ENCODE peak calls at places on chromosomes 3 and 15, in seven cellular contexts. K, M, I, U, O, E and D are unnamed samples.

GRCh38 chr15:41966920-41967465 is 5.4 kb downstream of the EHD4 start:
- DNase-seq in K (no peak), M (no peak), I (no peak), U (no peak), O (no peak), E (peak), D (no peak)

GRCh38 chr3:11534011-11534782 is 109.5 kb downstream of the VGLL4 start:
- DNase-seq in K (no peak), M (peak), I (no peak), U (no peak), O (no peak), E (peak), D (no peak)

GRCh38 chr3:134576426-134576825 is 74.4 kb downstream of the KY start:
- DNase-seq in K (no peak), M (no peak), I (no peak), U (no peak), O (no peak), E (no peak), D (no peak)

GRCh38 chr15:75043509-75044257 is 20.3 kb downstream of the PPCDC start:
- DNase-seq in K (peak), M (peak), I (peak), U (peak), O (peak), E (peak), D (peak)

GRCh38 chr15:46996331-46996730 is 721.0 kb upstream of the SEMA6D start:
- DNase-seq in K (no peak), M (no peak), I (no peak), U (no peak), O (no peak), E (no peak), D (no peak)

GRCh38 chr15:81189583-81190283 is 6.9 kb upstream of the IL16 start:
- DNase-seq in K (peak), M (peak), I (peak), U (peak), O (peak), E (peak), D (no peak)

GRCh38 chr3:123843668-123844067 is 40.5 kb downstream of the MYLK start:
- DNase-seq in K (no peak), M (no peak), I (no peak), U (peak), O (peak), E (no peak), D (no peak)

GRCh38 chr15:89998141-89998661 is 2.9 kb upstream of the ZNF710 start:
- DNase-seq in K (no peak), M (no peak), I (no peak), U (peak), O (peak), E (no peak), D (no peak)

GRCh38 chr15:72382146-72382545 is 6.3 kb upstream of the HEXA start:
- DNase-seq in K (no peak), M (no peak), I (no peak), U (peak), O (peak), E (no peak), D (no peak)

GRCh38 chr3:114632757-114633424 is 339.1 kb downstream of the TIGIT start:
- DNase-seq in K (no peak), M (no peak), I (no peak), U (no peak), O (no peak), E (no peak), D (no peak)

GRCh38 chr15:79973445-79974180 is 2.6 kb upstream of the BCL2A1 start:
- DNase-seq in K (no peak), M (no peak), I (no peak), U (no peak), O (no peak), E (no peak), D (no peak)

GRCh38 chr15:75206803-75207617 is 5.3 kb downstream of the C15orf39 start:
- DNase-seq in K (peak), M (no peak), I (peak), U (no peak), O (no peak), E (no peak), D (no peak)

GRCh38 chr15:42650208-42651066 is 75.0 kb downstream of the STARD9 start:
- DNase-seq in K (peak), M (peak), I (no peak), U (peak), O (peak), E (peak), D (no peak)

GRCh38 chr15:57784081-57784488 is 77.6 kb downstream of the POLR2M start:
- DNase-seq in K (peak), M (no peak), I (no peak), U (peak), O (peak), E (peak), D (no peak)

GRCh38 chr15:59994855-59995557 is 9.1 kb upstream of the FOXB1 start:
- DNase-seq in K (no peak), M (no peak), I (no peak), U (no peak), O (no peak), E (no peak), D (no peak)

GRCh38 chr15:62060116-62060895 is at the start of gene VPS13C:
- DNase-seq in K (peak), M (peak), I (peak), U (peak), O (peak), E (peak), D (peak)

GRCh38 chr3:141240290-141241247 is 8.9 kb downstream of the PXYLP1 start:
- DNase-seq in K (no peak), M (no peak), I (no peak), U (peak), O (peak), E (no peak), D (no peak)

GRCh38 chr15:101017935-101018849 is 99.0 kb downstream of the LRRK1 start:
- DNase-seq in K (no peak), M (no peak), I (no peak), U (peak), O (peak), E (no peak), D (no peak)

GRCh38 chr15:39131605-39132004 is 449.3 kb upstream of the THBS1 start:
- DNase-seq in K (no peak), M (no peak), I (no peak), U (no peak), O (no peak), E (no peak), D (no peak)

GRCh38 chr3:99843590-99844260 is 26.1 kb downstream of the CMSS1 start:
- DNase-seq in K (no peak), M (peak), I (no peak), U (no peak), O (no peak), E (no peak), D (no peak)

GRCh38 chr3:99845999-99846398 is 28.3 kb downstream of the CMSS1 start:
- DNase-seq in K (no peak), M (no peak), I (no peak), U (no peak), O (no peak), E (no peak), D (no peak)

GRCh38 chr3:99839613-99840012 is 22.0 kb downstream of the CMSS1 start:
- DNase-seq in K (no peak), M (no peak), I (no peak), U (no peak), O (no peak), E (no peak), D (no peak)

GRCh38 chr3:99845335-99845734 is 27.7 kb downstream of the CMSS1 start:
- DNase-seq in K (no peak), M (no peak), I (no peak), U (no peak), O (no peak), E (no peak), D (no peak)

GRCh38 chr3:99842826-99843589 is 25.3 kb downstream of the CMSS1 start:
- DNase-seq in K (no peak), M (no peak), I (no peak), U (peak), O (peak), E (no peak), D (no peak)
- TF ChIP-seq CTCF in K (peak), M (peak), I (peak), U (peak), O (peak), E (peak), D (peak)

GRCh38 chr15:76964157-76964556 is 30.8 kb upstream of the PSTPIP1 start:
- DNase-seq in K (no peak), M (no peak), I (no peak), U (peak), O (peak), E (no peak), D (no peak)

GRCh38 chr15:76961277-76962010 is 29.9 kb downstream of the RCN2 start:
- DNase-seq in K (no peak), M (no peak), I (no peak), U (no peak), O (peak), E (no peak), D (no peak)

GRCh38 chr15:76967067-76967466 is 27.9 kb upstream of the PSTPIP1 start:
- DNase-seq in K (no peak), M (no peak), I (no peak), U (no peak), O (no peak), E (no peak), D (no peak)

GRCh38 chr15:76963596-76963995 is 31.3 kb upstream of the PSTPIP1 start:
- DNase-seq in K (no peak), M (no peak), I (no peak), U (no peak), O (no peak), E (no peak), D (no peak)

GRCh38 chr15:76962337-76963013 is 30.9 kb downstream of the RCN2 start:
- DNase-seq in K (no peak), M (no peak), I (no peak), U (no peak), O (no peak), E (no peak), D (no peak)
- TF ChIP-seq CTCF in K (no peak), M (no peak), I (no peak), U (no peak), O (no peak), E (no peak), D (no peak)

DNA sequence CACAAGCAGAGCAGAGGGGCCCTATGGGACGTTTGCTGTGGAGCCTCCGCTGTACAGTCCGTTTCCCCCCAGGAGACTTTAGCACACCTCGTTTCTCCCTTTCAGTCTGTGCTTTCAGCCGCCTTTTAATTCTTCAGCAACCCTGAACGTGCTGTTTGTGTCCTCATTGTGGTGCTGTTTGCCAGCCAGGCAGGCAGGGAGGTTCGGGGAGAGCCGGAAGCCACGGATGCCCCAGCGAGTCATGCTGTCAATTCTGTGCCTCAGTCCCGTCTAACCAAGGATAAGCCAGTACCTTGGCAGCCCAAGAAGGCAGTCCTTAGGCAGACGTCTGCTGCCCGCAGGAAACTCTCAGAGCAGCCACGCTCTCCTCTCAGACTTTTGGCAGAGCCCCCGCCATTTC is 158.7 kb downstream of the UACA start:
- DNase-seq in K (no peak), M (peak), I (no peak), U (peak), O (peak), E (no peak), D (no peak)
- TF ChIP-seq CTCF in K (no peak), M (no peak), I (no peak), U (peak), O (peak), E (no peak), D (peak)

GRCh38 chr15:68209735-68210408 is 4.7 kb upstream of the CALML4 start:
- DNase-seq in K (no peak), M (no peak), I (no peak), U (no peak), O (no peak), E (no peak), D (no peak)

GRCh38 chr15:68211656-68212320 is 6.7 kb upstream of the CALML4 start:
- DNase-seq in K (no peak), M (no peak), I (no peak), U (no peak), O (no peak), E (no peak), D (no peak)

GRCh38 chr15:68210409-68210756 is 5.3 kb upstream of the CALML4 start:
- DNase-seq in K (no peak), M (no peak), I (no peak), U (no peak), O (no peak), E (no peak), D (no peak)

GRCh38 chr15:68209272-68209671 is 4.1 kb upstream of the CALML4 start:
- DNase-seq in K (no peak), M (no peak), I (no peak), U (no peak), O (no peak), E (no peak), D (no peak)

DNA sequence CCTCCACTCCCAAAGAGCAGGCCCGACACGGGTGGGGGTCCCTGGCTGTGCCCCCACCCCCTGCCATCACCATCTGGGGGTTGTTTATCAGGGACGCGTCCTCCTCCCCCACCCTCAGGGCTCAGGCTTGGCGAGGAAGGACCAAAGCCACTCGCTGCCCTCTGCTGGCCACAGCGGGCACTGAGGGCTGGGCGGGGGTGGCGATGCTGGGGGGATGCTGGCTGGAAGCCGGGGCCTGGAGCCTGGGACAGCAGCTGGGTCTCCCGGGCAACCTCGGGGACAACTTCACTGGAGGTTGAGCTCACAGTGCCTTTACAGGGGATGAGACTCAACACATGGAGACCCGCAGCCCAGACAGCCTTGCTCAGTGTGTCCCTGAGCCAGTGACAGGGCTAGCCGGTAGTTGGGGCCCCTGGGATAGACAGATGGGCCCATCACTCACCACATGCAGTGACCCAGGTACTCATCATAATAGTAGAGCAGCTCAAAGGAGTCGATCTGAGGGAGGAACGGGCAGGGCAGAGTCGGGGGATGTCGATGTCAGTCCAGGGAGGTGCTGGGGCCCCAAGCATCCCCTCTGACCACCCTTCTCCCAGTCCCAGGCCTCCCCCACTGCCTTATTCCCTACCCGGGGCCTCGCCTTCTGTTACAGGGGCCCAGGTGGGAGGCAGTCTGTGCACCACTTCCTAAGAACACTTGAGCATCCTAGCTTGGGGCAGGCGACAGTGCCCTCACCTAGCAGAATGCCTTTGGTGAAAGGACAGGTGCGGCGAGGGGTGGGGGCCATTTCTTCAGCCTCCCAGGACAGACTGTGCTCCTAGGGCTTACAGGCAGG is 5.9 kb upstream of the CALML4 start:
- DNase-seq in K (peak), M (peak), I (peak), U (peak), O (peak), E (no peak), D (no peak)
- TF ChIP-seq CTCF in K (peak), M (peak), I (peak), U (peak), O (peak), E (peak), D (peak)

GRCh38 chr3:150762662-150763121 is 277 bp downstream of the SIAH2 start:
- DNase-seq in K (no peak), M (no peak), I (no peak), U (no peak), O (no peak), E (no peak), D (no peak)

GRCh38 chr3:150761831-150762661 is 923 bp downstream of the SIAH2 start:
- DNase-seq in K (peak), M (peak), I (peak), U (peak), O (peak), E (peak), D (no peak)

GRCh38 chr3:150764607-150765366 is 1.8 kb upstream of the SIAH2 start:
- DNase-seq in K (no peak), M (no peak), I (no peak), U (no peak), O (no peak), E (no peak), D (no peak)

GRCh38 chr3:150763841-150764483 is 993 bp upstream of the SIAH2 start:
- DNase-seq in K (peak), M (peak), I (peak), U (peak), O (no peak), E (peak), D (no peak)

GRCh38 chr3:150763122-150763840 is at the start of gene SIAH2:
- DNase-seq in K (peak), M (peak), I (peak), U (peak), O (peak), E (peak), D (peak)
- TF ChIP-seq CTCF in K (no peak), M (peak), I (no peak), U (no peak), O (no peak), E (no peak), D (no peak)

GRCh38 chr3:56254261-56254660 is 214.0 kb downstream of the ERC2 start:
- DNase-seq in K (no peak), M (no peak), I (no peak), U (no peak), O (no peak), E (no peak), D (no peak)

GRCh38 chr3:56248021-56248420 is 220.2 kb downstream of the ERC2 start:
- DNase-seq in K (no peak), M (no peak), I (no peak), U (no peak), O (no peak), E (no peak), D (no peak)

GRCh38 chr3:56254835-56255234 is 213.4 kb downstream of the ERC2 start:
- DNase-seq in K (no peak), M (no peak), I (no peak), U (no peak), O (peak), E (no peak), D (no peak)

DNA sequence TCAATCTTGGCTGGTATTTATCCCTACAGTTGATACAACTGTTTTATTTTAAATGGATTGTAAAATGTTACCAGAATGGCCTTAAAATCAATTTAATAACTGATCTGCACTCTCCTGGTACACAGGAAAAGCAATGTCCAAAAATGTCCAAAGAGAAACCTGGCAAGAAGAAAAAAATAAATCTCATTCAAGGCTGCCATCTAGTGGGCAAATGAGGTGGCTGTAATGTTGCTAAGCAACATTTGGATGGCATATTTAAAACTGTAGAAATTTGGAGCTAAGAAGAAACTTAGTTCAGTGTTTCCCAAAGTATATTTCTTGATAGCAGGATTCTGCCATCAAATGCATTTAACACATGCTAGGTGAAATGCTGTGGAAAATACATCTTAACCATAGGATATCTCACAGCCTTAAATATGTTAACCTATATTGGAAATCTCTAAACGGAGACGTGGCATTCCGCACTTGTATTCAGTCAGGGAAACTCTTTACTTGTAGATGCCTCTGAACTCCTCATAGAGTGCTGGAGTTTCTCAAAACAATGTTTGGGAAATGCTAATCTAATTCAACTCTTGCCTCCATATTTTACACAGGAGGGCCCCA is 216.8 kb downstream of the ERC2 start:
- DNase-seq in K (no peak), M (no peak), I (no peak), U (peak), O (peak), E (no peak), D (no peak)
- TF ChIP-seq CTCF in K (peak), M (peak), I (peak), U (peak), O (peak), E (peak), D (peak)

DNA sequence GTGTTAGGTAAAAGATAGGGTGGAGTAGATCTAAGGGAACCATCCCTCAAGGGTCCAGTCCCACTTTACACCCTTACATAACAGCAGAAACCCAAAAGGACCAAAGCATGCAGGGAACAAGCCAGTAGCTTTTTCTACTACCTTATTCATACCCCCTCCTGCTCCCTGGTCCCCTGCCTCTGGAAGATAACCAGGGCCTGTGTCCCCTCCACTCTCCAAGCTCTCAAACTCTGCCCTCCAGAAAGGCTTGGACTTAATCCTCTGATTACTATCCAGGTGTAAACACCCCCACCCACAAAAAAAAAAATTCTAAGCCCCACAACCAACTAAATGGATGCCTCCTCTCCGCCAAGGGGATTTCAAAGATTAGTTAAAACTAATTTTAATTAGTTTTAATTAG is 33.9 kb upstream of the STRIT1 start:
- DNase-seq in K (no peak), M (no peak), I (no peak), U (no peak), O (no peak), E (no peak), D (no peak)
- TF ChIP-seq CTCF in K (no peak), M (no peak), I (no peak), U (no peak), O (no peak), E (no peak), D (no peak)

DNA sequence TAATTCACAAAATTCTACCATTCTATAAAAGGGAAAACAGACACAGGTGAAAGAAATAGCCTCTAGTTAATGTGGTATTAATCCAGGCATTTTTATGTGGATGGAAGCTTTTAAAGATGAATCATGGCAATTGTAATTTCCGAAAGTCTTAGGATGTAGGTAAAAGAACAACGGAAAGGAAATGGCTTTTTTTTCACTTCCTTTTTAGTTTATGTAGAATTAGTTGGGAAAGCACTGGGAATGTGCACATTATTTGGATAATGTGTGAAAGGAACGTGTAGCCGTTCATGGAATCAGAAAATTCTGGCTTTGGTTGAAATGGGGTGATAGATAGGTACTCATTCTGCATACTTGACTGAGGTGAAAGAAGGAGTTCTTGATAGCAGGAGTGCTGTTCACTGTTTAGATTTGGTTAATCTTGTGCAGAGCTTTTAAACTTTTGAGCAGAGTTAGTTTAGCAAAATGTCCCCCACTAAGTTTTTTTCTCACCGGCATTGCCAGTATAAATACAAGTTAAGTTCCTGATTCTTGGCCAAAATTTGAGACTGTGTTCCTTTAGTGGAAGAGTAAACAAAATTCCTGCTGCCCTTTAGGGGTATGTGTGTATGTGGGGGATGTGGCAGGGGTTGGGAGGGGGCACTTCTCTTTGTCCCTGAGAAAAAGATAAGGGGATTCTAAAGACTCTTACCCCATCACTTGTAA is 20.2 kb upstream of the UTS2B start:
- DNase-seq in K (no peak), M (peak), I (no peak), U (peak), O (peak), E (no peak), D (no peak)
- TF ChIP-seq CTCF in K (no peak), M (no peak), I (no peak), U (no peak), O (no peak), E (no peak), D (no peak)